ENCODE peak calls at places on chromosomes 2 and 18, in eight cellular contexts. I, X, F, G, K, V, L and P are unnamed samples. For H3K9me3, the result is how much of the 10 kb centered on the place peaks cover.

GRCh38 chr2:19021100-19021476 is 337.3 kb downstream of the OSR1 start:
- DNase-seq in F (peak), V (no peak), I (no peak), G (no peak), K (no peak), L (no peak), X (no peak), P (peak)

GRCh38 chr2:165305391-165306096 is 66.3 kb downstream of the SCN2A start:
- DNase-seq in I (no peak), L (no peak), V (no peak), G (no peak), K (no peak), X (no peak), F (no peak), P (no peak)

GRCh38 chr18:45702871-45703270 is 21.1 kb upstream of the SLC14A1 start:
- DNase-seq in I (peak), V (no peak), K (no peak), X (no peak), F (no peak), G (no peak), L (no peak), P (peak)

GRCh38 chr18:79527656-79528055 is 131.9 kb downstream of the NFATC1 start:
- DNase-seq in G (no peak), L (no peak), F (no peak), K (peak), X (no peak), I (no peak), V (no peak), P (no peak)

GRCh38 chr2:850429-850828 is 100.2 kb upstream of the SNTG2 start:
- DNase-seq in L (no peak), G (no peak), V (no peak), I (no peak), F (peak), K (no peak), X (no peak), P (no peak)

GRCh38 chr2:20231632-20232031 is 6.7 kb upstream of the SDC1 start:
- DNase-seq in K (no peak), X (peak), I (peak), L (peak), F (peak), G (no peak), V (no peak), P (peak)

GRCh38 chr2:233031556-233032500 is 644 bp upstream of the NEU2 start:
- DNase-seq in V (no peak), I (no peak), G (no peak), X (no peak), K (no peak), L (no peak), F (no peak), P (no peak)

GRCh38 chr2:11435036-11435435 is 30.9 kb downstream of the E2F6 start:
- DNase-seq in I (no peak), X (no peak), L (no peak), K (no peak), G (no peak), V (no peak), F (no peak), P (no peak)

GRCh38 chr2:202171246-202171833 is 67.1 kb downstream of the SUMO1 start:
- DNase-seq in V (no peak), X (no peak), I (peak), K (peak), F (no peak), G (no peak), L (no peak), P (no peak)

GRCh38 chr18:58464104-58464625 is 164.7 kb downstream of the ALPK2 start:
- DNase-seq in I (no peak), F (peak), V (no peak), X (no peak), G (no peak), K (no peak), L (no peak), P (no peak)

GRCh38 chr2:7633556-7634153 is 716.4 kb downstream of the RNF144A start:
- DNase-seq in X (no peak), G (no peak), I (no peak), L (no peak), F (no peak), V (no peak), K (no peak), P (no peak)

GRCh38 chr2:7634370-7634769 is 717.2 kb downstream of the RNF144A start:
- DNase-seq in I (no peak), K (no peak), G (no peak), F (no peak), X (no peak), V (no peak), L (no peak), P (no peak)

GRCh38 chr2:7639476-7639875 is 722.3 kb downstream of the RNF144A start:
- DNase-seq in K (no peak), I (no peak), L (peak), X (no peak), F (no peak), V (no peak), G (peak), P (no peak)
- H3K9me3 ChIP-seq in K (under half), I (under half), L (under half), X (under half), F (under half), V (under half), G (under half), P (under half)

GRCh38 chr2:53770264-53770663 is 2.7 kb downstream of the CHAC2 start:
- DNase-seq in K (no peak), F (peak), G (no peak), I (no peak), V (no peak), L (no peak), X (no peak), P (no peak)
- H3K4me3 ChIP-seq in K (no peak), F (no peak), G (no peak), I (no peak), V (no peak), L (no peak), X (no peak), P (no peak)

GRCh38 chr2:101116841-101117552 is 34.2 kb downstream of the TBC1D8 start:
- DNase-seq in X (no peak), L (no peak), K (no peak), G (no peak), I (no peak), F (no peak), V (no peak), P (no peak)
- H3K9me3 ChIP-seq in X (under half), L (under half), K (under half), G (under half), I (under half), F (under half), V (under half), P (under half)

GRCh38 chr2:237894986-237895543 is 35.6 kb downstream of the RAMP1 start:
- DNase-seq in G (no peak), I (no peak), V (no peak), F (no peak), K (peak), X (no peak), L (no peak), P (no peak)
- H3K4me3 ChIP-seq in G (no peak), I (no peak), V (no peak), F (no peak), K (no peak), X (no peak), L (no peak), P (no peak)

GRCh38 chr2:239920616-239921365 is 104.4 kb downstream of the NDUFA10 start:
- DNase-seq in V (peak), K (no peak), F (no peak), G (no peak), X (no peak), I (peak), L (no peak), P (no peak)
- H3K9me3 ChIP-seq in V (under half), K (under half), F (under half), G (under half), X (under half), I (under half), L (under half), P (under half)

DNA sequence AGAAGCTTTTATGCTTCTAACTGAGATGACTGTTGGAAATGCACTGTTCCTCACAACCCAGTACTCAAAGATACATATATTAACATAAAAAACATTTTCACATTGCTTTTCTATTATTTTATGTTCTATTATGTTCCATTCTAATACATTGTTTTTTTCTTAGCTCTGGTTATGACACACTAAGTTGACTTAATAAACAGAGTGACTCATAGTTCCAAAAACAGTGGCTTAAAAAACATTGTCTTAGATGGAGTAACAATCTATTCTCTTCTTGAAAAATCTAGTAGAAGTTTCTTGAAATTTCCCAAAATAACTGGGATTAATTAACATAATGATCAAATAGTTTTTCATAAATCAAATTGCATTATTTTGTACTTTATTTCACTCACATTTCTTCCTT is 328.2 kb upstream of the LRATD1 start:
- DNase-seq in F (peak), K (no peak), G (no peak), L (no peak), I (no peak), X (no peak), V (no peak), P (no peak)
- H3K4me3 ChIP-seq in F (no peak), K (no peak), G (no peak), L (no peak), I (no peak), X (no peak), V (no peak), P (no peak)

GRCh38 chr2:51290725-51291124 is 258.8 kb upstream of the NRXN1 start:
- DNase-seq in G (no peak), F (peak), K (no peak), I (no peak), L (no peak), V (no peak), X (no peak), P (no peak)
- H3K9me3 ChIP-seq in G (under half), F (under half), K (under half), I (under half), L (under half), V (under half), X (under half), P (under half)

DNA sequence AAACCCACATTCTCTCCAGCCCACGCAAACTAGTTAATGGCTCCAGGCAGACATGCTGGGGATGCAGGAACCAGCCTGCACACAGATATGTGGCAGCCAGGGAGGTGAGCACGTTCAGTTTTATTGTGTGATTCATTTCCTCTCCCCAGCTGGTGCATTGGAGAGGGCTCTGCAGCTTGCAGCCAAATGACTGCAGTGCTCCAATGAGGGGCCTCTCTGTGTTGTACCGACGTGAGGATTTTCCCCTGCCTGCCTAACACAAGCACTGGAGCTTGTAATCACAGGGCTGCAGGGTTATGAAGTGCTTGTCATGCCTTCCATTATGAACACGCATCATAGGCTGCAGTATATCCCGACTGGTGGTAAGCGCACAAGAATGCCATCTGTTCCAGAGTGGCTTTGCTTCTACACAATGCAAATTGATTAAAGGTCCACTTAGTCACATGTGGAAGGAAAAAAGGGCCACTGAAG is 92.3 kb upstream of the THUMPD2 start:
- DNase-seq in G (no peak), X (peak), L (no peak), K (no peak), I (no peak), F (peak), V (no peak), P (peak)
- H3K4me3 ChIP-seq in G (no peak), X (no peak), L (no peak), K (no peak), I (no peak), F (no peak), V (no peak), P (no peak)